ENCODE peak calls at places on chromosomes 16 and 17, in eight cellular contexts. Y is WERI-Rb-1; L is gastrocnemius medialis; Z is GM23248; W is psoas muscle; H is stimulated activated CD4-positive, alpha-beta T cell treated with anti-CD3 and anti-CD28 coated beads, Interleukin-15, amount 100 ng/mL, for 48 hours; E is central memory CD4-positive, alpha-beta T cell; G is left colon. J is an unnamed sample.

GRCh38 chr17:3773511-3773910 is 27.5 kb downstream of the ITGAE start:
- DNase-seq in Y (no peak), L (no peak), Z (peak; percentile 73), W (no peak), H (no peak), E (no peak), G (no peak), J (peak; percentile 42)

GRCh38 chr16:2687531-2688308 is 5.4 kb downstream of the KCTD5 start:
- DNase-seq in Y (no peak), L (no peak), Z (no peak), W (no peak), H (no peak), E (no peak), G (no peak), J (no peak)

GRCh38 chr17:64491034-64491860 is 5.6 kb downstream of the POLG2 start:
- DNase-seq in Y (peak; percentile 62), L (no peak), Z (peak; percentile 63), W (no peak), H (peak; percentile 24), E (peak; percentile 32), G (no peak), J (peak; percentile 59)

GRCh38 chr17:10117581-10118001 is 80.8 kb downstream of the GAS7 start:
- DNase-seq in Y (peak; percentile 78), L (no peak), Z (no peak), W (no peak), H (no peak), E (no peak), G (no peak), J (no peak)

GRCh38 chr16:87499189-87499486 is 6.3 kb upstream of the ZCCHC14 start:
- DNase-seq in Y (no peak), L (no peak), Z (peak; percentile 94), W (no peak), H (no peak), E (no peak), G (no peak), J (peak; percentile 73)

GRCh38 chr17:80254396-80255241 is 6.0 kb upstream of the RNF213 start:
- DNase-seq in Y (no peak), L (no peak), Z (peak; percentile 95), W (no peak), H (no peak), E (peak; percentile 55), G (peak; percentile 77), J (peak; percentile 91)

GRCh38 chr16:53892155-53892554 is 188.2 kb downstream of the FTO start:
- DNase-seq in Y (peak; percentile 54), L (no peak), Z (peak; percentile 70), W (no peak), H (no peak), E (peak; percentile 20), G (no peak), J (peak; percentile 70)

GRCh38 chr17:17549732-17550366 is 41.7 kb downstream of the PEMT start:
- DNase-seq in Y (no peak), L (no peak), Z (no peak), W (no peak), H (no peak), E (no peak), G (no peak), J (no peak)

GRCh38 chr16:57539072-57539796 is 2.9 kb upstream of the CCDC102A start:
- DNase-seq in Y (no peak), L (no peak), Z (no peak), W (no peak), H (no peak), E (no peak), G (no peak), J (peak; percentile 55)

GRCh38 chr17:7405413-7405881 is 1.6 kb upstream of the TMEM256 start:
- DNase-seq in Y (peak; percentile 26), L (no peak), Z (peak; percentile 51), W (no peak), H (no peak), E (no peak), G (no peak), J (no peak)

GRCh38 chr16:79605999-79606398 is 5.5 kb upstream of the MAF start:
- DNase-seq in Y (no peak), L (no peak), Z (peak; percentile 56), W (no peak), H (no peak), E (no peak), G (no peak), J (peak; percentile 89)

GRCh38 chr16:4370570-4371480 is 823 bp upstream of the VASN start:
- DNase-seq in Y (peak; percentile 63), L (peak; percentile 27), Z (peak; percentile 77), W (peak; percentile 84), H (no peak), E (no peak), G (peak; percentile 58), J (no peak)

GRCh38 chr16:83901101-83901500 is 2.2 kb downstream of the MLYCD start:
- DNase-seq in Y (no peak), L (no peak), Z (peak; percentile 63), W (no peak), H (no peak), E (no peak), G (no peak), J (peak; percentile 29)

GRCh38 chr16:54347961-54348360 is 61.4 kb upstream of the IRX3 start:
- DNase-seq in Y (no peak), L (no peak), Z (no peak), W (no peak), H (no peak), E (no peak), G (no peak), J (peak; percentile 51)

GRCh38 chr17:39619786-39620101 is 7.0 kb upstream of the PPP1R1B start:
- DNase-seq in Y (no peak), L (no peak), Z (no peak), W (no peak), H (no peak), E (no peak), G (no peak), J (no peak)

GRCh38 chr16:27756206-27756970 is 206.4 kb downstream of the KATNIP start:
- DNase-seq in Y (no peak), L (no peak), Z (no peak), W (no peak), H (no peak), E (no peak), G (no peak), J (no peak)

GRCh38 chr16:8944113-8944765 is 19.5 kb downstream of the USP7 start:
- DNase-seq in Y (no peak), L (no peak), Z (no peak), W (no peak), H (no peak), E (no peak), G (no peak), J (no peak)

GRCh38 chr17:21005367-21005766 is 37.4 kb downstream of the USP22 start:
- DNase-seq in Y (no peak), L (no peak), Z (no peak), W (peak; percentile 4), H (no peak), E (no peak), G (no peak), J (no peak)

GRCh38 chr17:75428775-75429469 is 23.4 kb upstream of the GRB2 start:
- DNase-seq in Y (peak; percentile 49), L (no peak), Z (peak; percentile 69), W (no peak), H (no peak), E (no peak), G (no peak), J (peak; percentile 88)

GRCh38 chr16:71929048-71929447 is 33.7 kb downstream of the IST1 start:
- DNase-seq in Y (no peak), L (no peak), Z (peak; percentile 87), W (peak; percentile 25), H (no peak), E (no peak), G (no peak), J (no peak)

GRCh38 chr17:1627219-1627986 is 1.2 kb downstream of the SLC43A2 start:
- DNase-seq in Y (no peak), L (peak; percentile 81), Z (no peak), W (no peak), H (no peak), E (no peak), G (no peak), J (no peak)

GRCh38 chr17:9644910-9645751 is at the start of gene USP43:
- DNase-seq in Y (peak; percentile 55), L (no peak), Z (peak; percentile 31), W (peak; percentile 15), H (no peak), E (no peak), G (peak; percentile 83), J (peak; percentile 84)

GRCh38 chr16:66266436-66267286 is 99.8 kb upstream of the CDH5 start:
- DNase-seq in Y (no peak), L (peak; percentile 29), Z (peak; percentile 96), W (peak; percentile 80), H (no peak), E (no peak), G (no peak), J (no peak)

GRCh38 chr16:53695070-53695469 is 8.6 kb downstream of the RPGRIP1L start:
- DNase-seq in Y (no peak), L (no peak), Z (peak; percentile 93), W (no peak), H (no peak), E (no peak), G (no peak), J (peak; percentile 26)

GRCh38 chr16:27311449-27311831 is 2.3 kb upstream of the IL4R start:
- DNase-seq in Y (peak; percentile 47), L (no peak), Z (peak; percentile 57), W (no peak), H (no peak), E (no peak), G (peak; percentile 22), J (peak; percentile 56)

GRCh38 chr17:10600551-10600950 is 51.1 kb upstream of the MYH2 start:
- DNase-seq in Y (no peak), L (no peak), Z (peak; percentile 63), W (no peak), H (no peak), E (no peak), G (no peak), J (no peak)

GRCh38 chr16:10971560-10971961 is 27.2 kb downstream of the CLEC16A start:
- DNase-seq in Y (no peak), L (peak; percentile 40), Z (peak; percentile 88), W (no peak), H (no peak), E (peak; percentile 40), G (no peak), J (peak; percentile 80)

GRCh38 chr16:4081577-4082021 is 34.6 kb downstream of the ADCY9 start:
- DNase-seq in Y (no peak), L (no peak), Z (peak; percentile 59), W (no peak), H (peak; percentile 24), E (peak; percentile 35), G (no peak), J (no peak)

GRCh38 chr17:14308965-14309879 is 8.3 kb downstream of the HS3ST3B1 start:
- DNase-seq in Y (peak; percentile 99), L (peak; percentile 74), Z (peak; percentile 96), W (peak; percentile 88), H (peak; percentile 85), E (peak; percentile 89), G (peak; percentile 77), J (peak; percentile 87)